ENCODE peak calls at places on chromosomes 6 and 20, in nine cellular contexts. B is activated CD4-positive, alpha-beta memory T cell treated with anti-CD3 and anti-CD28 coated beads for 36 hours; N is NCI-H1436 treated with DMSO at 0.1 percent for 48 hours; V is RPMI7951; M is IMR-90; R is ovary; D is activated CD8-positive, alpha-beta T cell treated with anti-CD3 and anti-CD28 coated beads, Interleukin-2, amount 10 ng/mL, durations not matched to agents 7 days and 5 days; S is stimulated activated CD8-positive, alpha-beta memory T cell treated with anti-CD3 and anti-CD28 coated beads, Interleukin-15, amount 100 ng/mL, for 1 hour; Z is central memory CD4-positive, alpha-beta T cell. J is an unnamed sample.

GRCh38 chr20:51647674-51648570 is 105.4 kb upstream of the NFATC2 start:
- DNase-seq in N (no peak), M (no peak), D (no peak), V (no peak), R (no peak), S (no peak), Z (no peak), B (no peak), J (no peak)

GRCh38 chr6:104711371-104711770 is 148.3 kb downstream of the HACE1 start:
- DNase-seq in Z (no peak), R (no peak), S (no peak), N (peak; percentile 64), B (no peak), D (no peak), M (peak; percentile 51), V (peak; percentile 80), J (peak; percentile 3)

GRCh38 chr6:90393232-90393884 is 96.7 kb upstream of the BACH2 start:
- DNase-seq in V (peak; percentile 59), M (peak; percentile 71), S (peak; percentile 50), B (peak; percentile 85), N (no peak), Z (peak; percentile 68), D (peak; percentile 89), R (peak; percentile 62), J (peak; percentile 51)

GRCh38 chr6:152225231-152225934 is 411.8 kb downstream of the SYNE1 start:
- DNase-seq in R (no peak), M (peak; percentile 80), Z (no peak), S (no peak), B (no peak), N (no peak), D (no peak), V (no peak), J (no peak)

GRCh38 chr20:3728354-3728753 is 4.1 kb upstream of the HSPA12B start:
- DNase-seq in Z (no peak), N (no peak), R (no peak), S (no peak), V (no peak), B (no peak), D (no peak), M (no peak), J (no peak)

GRCh38 chr20:9447182-9447581 is 67.2 kb upstream of the LAMP5 start:
- DNase-seq in Z (no peak), N (no peak), M (no peak), B (no peak), R (no peak), V (no peak), D (no peak), S (no peak), J (no peak)

GRCh38 chr20:32168184-32168910 is 39.2 kb downstream of the PLAGL2 start:
- DNase-seq in M (peak; percentile 58), R (no peak), Z (no peak), S (no peak), V (peak; percentile 40), D (no peak), B (no peak), N (no peak), J (no peak)

GRCh38 chr20:62489186-62489939 is 13.6 kb upstream of the GATA5 start:
- DNase-seq in B (no peak), R (no peak), S (no peak), N (no peak), V (peak; percentile 68), Z (no peak), M (no peak), D (no peak), J (no peak)

GRCh38 chr6:36657942-36658544 is 20.5 kb upstream of the CDKN1A start:
- DNase-seq in D (no peak), S (no peak), M (peak; percentile 82), Z (no peak), R (no peak), B (no peak), V (no peak), N (no peak), J (no peak)

GRCh38 chr20:47688385-47689381 is 96.6 kb downstream of the SULF2 start:
- DNase-seq in Z (no peak), M (peak; percentile 15), R (no peak), B (no peak), D (no peak), V (peak; percentile 39), S (no peak), N (no peak), J (no peak)

GRCh38 chr20:54649511-54649962 is 174.1 kb downstream of the DOK5 start:
- DNase-seq in R (peak; percentile 82), B (peak; percentile 75), N (no peak), S (peak; percentile 37), D (peak; percentile 72), Z (peak; percentile 8), M (peak; percentile 67), V (peak; percentile 69), J (peak; percentile 30)

GRCh38 chr6:136611133-136611532 is 60.9 kb upstream of the MAP7 start:
- DNase-seq in M (no peak), Z (no peak), R (no peak), N (no peak), B (no peak), V (no peak), D (no peak), S (no peak), J (no peak)

GRCh38 chr6:44539701-44540100 is 152.2 kb downstream of the CDC5L start:
- DNase-seq in M (no peak), B (no peak), S (no peak), R (no peak), D (no peak), Z (no peak), V (no peak), N (no peak), J (no peak)

GRCh38 chr20:19942611-19943010 is 74.6 kb upstream of the NAA20 start:
- DNase-seq in Z (no peak), R (no peak), V (no peak), M (no peak), D (no peak), N (no peak), S (no peak), B (no peak), J (no peak)

GRCh38 chr6:81145506-81145905 is 607.0 kb downstream of the TENT5A start:
- DNase-seq in Z (no peak), R (no peak), D (no peak), M (no peak), B (no peak), N (no peak), V (no peak), S (no peak), J (no peak)

GRCh38 chr20:58630063-58630462 is 21.0 kb upstream of the STX16 start:
- DNase-seq in S (no peak), V (peak; percentile 92), D (no peak), M (peak; percentile 47), N (no peak), B (no peak), R (no peak), Z (no peak), J (no peak)

GRCh38 chr20:2653511-2654383 is 1.3 kb downstream of the NOP56 start:
- DNase-seq in D (no peak), S (no peak), B (no peak), R (no peak), Z (no peak), M (no peak), V (no peak), N (no peak), J (no peak)